ENCODE peak calls at places on chromosomes 12 and 14, in nine cellular contexts. O is tibial nerve, Z is brain microvascular endothelial cell, U is Peyer's patch, S is PC-9, A is tibial artery, L is ovary, T is left ventricle myocardium inferior, C is gastrocnemius medialis. Y is an unnamed sample.

GRCh38 chr14:68941820-68942219 is 37.3 kb downstream of the ACTN1 start:
- DNase-seq in O (no peak), Z (peak), U (no peak), S (peak), A (peak), L (no peak), T (peak), C (no peak), Y (no peak)

GRCh38 chr14:69317780-69318179 is 57.8 kb downstream of the GALNT16 start:
- DNase-seq in O (no peak), Z (no peak), U (peak), S (no peak), A (peak), L (no peak), T (no peak), C (no peak), Y (peak)

GRCh38 chr14:65438266-65438933 is 25.9 kb downstream of the FUT8 start:
- DNase-seq in O (no peak), Z (no peak), U (no peak), S (no peak), A (no peak), L (no peak), T (no peak), C (no peak), Y (no peak)

GRCh38 chr14:101367421-101368261 is 193.7 kb upstream of the DIO3 start:
- DNase-seq in O (no peak), Z (no peak), U (no peak), S (no peak), A (no peak), L (peak), T (no peak), C (no peak), Y (peak)

GRCh38 chr12:56164345-56164729 is 6.2 kb downstream of the MYL6 start:
- DNase-seq in O (no peak), Z (no peak), U (no peak), S (no peak), A (no peak), L (no peak), T (no peak), C (no peak), Y (no peak)

GRCh38 chr14:91269076-91269991 is 24.8 kb upstream of the GPR68 start:
- DNase-seq in O (no peak), Z (no peak), U (no peak), S (no peak), A (no peak), L (no peak), T (no peak), C (no peak), Y (no peak)

GRCh38 chr14:96508900-96509299 is 6.7 kb downstream of the PAPOLA start:
- DNase-seq in O (no peak), Z (peak), U (no peak), S (no peak), A (no peak), L (no peak), T (no peak), C (no peak), Y (no peak)

GRCh38 chr14:74905595-74906142 is 17.4 kb downstream of the RPS6KL1 start:
- DNase-seq in O (peak), Z (no peak), U (peak), S (no peak), A (peak), L (peak), T (peak), C (peak), Y (peak)

GRCh38 chr12:14849664-14850063 is 6.3 kb upstream of the ART4 start:
- DNase-seq in O (no peak), Z (peak), U (no peak), S (no peak), A (no peak), L (no peak), T (no peak), C (no peak), Y (no peak)

GRCh38 chr12:9799961-9800360 is 27.3 kb upstream of the KLRF1 start:
- DNase-seq in O (no peak), Z (no peak), U (no peak), S (no peak), A (no peak), L (no peak), T (no peak), C (no peak), Y (no peak)

GRCh38 chr12:81245458-81245857 is 167.6 kb downstream of the ACSS3 start:
- DNase-seq in O (no peak), Z (no peak), U (no peak), S (no peak), A (no peak), L (no peak), T (no peak), C (no peak), Y (no peak)

GRCh38 chr12:80269953-80270552 is 170.7 kb downstream of the OTOGL start:
- DNase-seq in O (no peak), Z (peak), U (peak), S (no peak), A (no peak), L (no peak), T (no peak), C (no peak), Y (no peak)

GRCh38 chr14:25090716-25091454 is 40.9 kb upstream of the STXBP6 start:
- DNase-seq in O (no peak), Z (peak), U (peak), S (peak), A (no peak), L (no peak), T (no peak), C (no peak), Y (no peak)

GRCh38 chr12:98352218-98352811 is 163.1 kb upstream of the TMPO start:
- DNase-seq in O (no peak), Z (peak), U (no peak), S (peak), A (no peak), L (no peak), T (no peak), C (no peak), Y (no peak)

GRCh38 chr14:95272057-95272456 is 47.7 kb downstream of the CLMN start:
- DNase-seq in O (no peak), Z (no peak), U (no peak), S (no peak), A (no peak), L (no peak), T (no peak), C (no peak), Y (no peak)

GRCh38 chr12:125355614-125356013 is 290.4 kb downstream of the AACS start:
- DNase-seq in O (no peak), Z (no peak), U (no peak), S (no peak), A (no peak), L (no peak), T (no peak), C (no peak), Y (no peak)

GRCh38 chr12:47818701-47819543 is 781 bp downstream of the HDAC7 start:
- DNase-seq in O (peak), Z (no peak), U (peak), S (no peak), A (peak), L (peak), T (peak), C (no peak), Y (peak)

GRCh38 chr12:1937481-1938224 is 19.2 kb upstream of the CACNA2D4 start:
- DNase-seq in O (no peak), Z (no peak), U (no peak), S (no peak), A (no peak), L (no peak), T (no peak), C (no peak), Y (no peak)

GRCh38 chr14:23009939-23010718 is at the start of gene C14orf93:
- DNase-seq in O (peak), Z (peak), U (peak), S (no peak), A (peak), L (peak), T (peak), C (peak), Y (peak)

GRCh38 chr14:77892381-77892871 is 92.5 kb downstream of the ADCK1 start:
- DNase-seq in O (no peak), Z (peak), U (no peak), S (no peak), A (no peak), L (no peak), T (peak), C (no peak), Y (peak)

GRCh38 chr14:79352026-79352425 is 859.3 kb downstream of the DIO2 start:
- DNase-seq in O (no peak), Z (no peak), U (no peak), S (no peak), A (no peak), L (no peak), T (no peak), C (no peak), Y (no peak)

GRCh38 chr12:85805654-85806053 is 30.6 kb downstream of the RASSF9 start:
- DNase-seq in O (no peak), Z (peak), U (no peak), S (no peak), A (no peak), L (peak), T (no peak), C (no peak), Y (no peak)

GRCh38 chr12:10191865-10192264 is 13.0 kb downstream of the TMEM52B start:
- DNase-seq in O (no peak), Z (no peak), U (no peak), S (peak), A (no peak), L (no peak), T (no peak), C (no peak), Y (no peak)

GRCh38 chr14:37056473-37056872 is 115.9 kb downstream of the SLC25A21 start:
- DNase-seq in O (no peak), Z (peak), U (no peak), S (no peak), A (no peak), L (no peak), T (no peak), C (no peak), Y (no peak)

GRCh38 chr12:510071-510825 is 50.5 kb downstream of the B4GALNT3 start:
- DNase-seq in O (no peak), Z (no peak), U (peak), S (peak), A (no peak), L (no peak), T (no peak), C (no peak), Y (no peak)

GRCh38 chr14:64682173-64682710 is 22.0 kb upstream of the PLEKHG3 start:
- DNase-seq in O (peak), Z (peak), U (no peak), S (no peak), A (peak), L (peak), T (peak), C (peak), Y (no peak)

GRCh38 chr14:76773956-76774355 is 12.7 kb downstream of the VASH1 start:
- DNase-seq in O (no peak), Z (no peak), U (no peak), S (no peak), A (peak), L (no peak), T (no peak), C (no peak), Y (peak)

GRCh38 chr14:50804181-50804721 is 26.7 kb downstream of the NIN start:
- DNase-seq in O (no peak), Z (peak), U (no peak), S (no peak), A (no peak), L (no peak), T (no peak), C (no peak), Y (no peak)

GRCh38 chr12:15644700-15645099 is 144.5 kb downstream of the EPS8 start:
- DNase-seq in O (no peak), Z (no peak), U (no peak), S (no peak), A (no peak), L (no peak), T (no peak), C (no peak), Y (no peak)

GRCh38 chr12:1481326-1481725 is 113.1 kb downstream of the FBXL14 start:
- DNase-seq in O (no peak), Z (no peak), U (no peak), S (no peak), A (no peak), L (no peak), T (no peak), C (no peak), Y (no peak)

GRCh38 chr12:30440826-30441602 is 254.7 kb downstream of the IPO8 start:
- DNase-seq in O (no peak), Z (peak), U (no peak), S (no peak), A (no peak), L (no peak), T (no peak), C (no peak), Y (no peak)

GRCh38 chr14:94334837-94335236 is 11.7 kb upstream of the SERPINA6 start:
- DNase-seq in O (no peak), Z (no peak), U (no peak), S (no peak), A (no peak), L (no peak), T (no peak), C (no peak), Y (no peak)

GRCh38 chr12:57008113-57008687 is 1.9 kb upstream of the ZBTB39 start:
- DNase-seq in O (no peak), Z (peak), U (no peak), S (peak), A (no peak), L (no peak), T (no peak), C (no peak), Y (no peak)

DNA sequence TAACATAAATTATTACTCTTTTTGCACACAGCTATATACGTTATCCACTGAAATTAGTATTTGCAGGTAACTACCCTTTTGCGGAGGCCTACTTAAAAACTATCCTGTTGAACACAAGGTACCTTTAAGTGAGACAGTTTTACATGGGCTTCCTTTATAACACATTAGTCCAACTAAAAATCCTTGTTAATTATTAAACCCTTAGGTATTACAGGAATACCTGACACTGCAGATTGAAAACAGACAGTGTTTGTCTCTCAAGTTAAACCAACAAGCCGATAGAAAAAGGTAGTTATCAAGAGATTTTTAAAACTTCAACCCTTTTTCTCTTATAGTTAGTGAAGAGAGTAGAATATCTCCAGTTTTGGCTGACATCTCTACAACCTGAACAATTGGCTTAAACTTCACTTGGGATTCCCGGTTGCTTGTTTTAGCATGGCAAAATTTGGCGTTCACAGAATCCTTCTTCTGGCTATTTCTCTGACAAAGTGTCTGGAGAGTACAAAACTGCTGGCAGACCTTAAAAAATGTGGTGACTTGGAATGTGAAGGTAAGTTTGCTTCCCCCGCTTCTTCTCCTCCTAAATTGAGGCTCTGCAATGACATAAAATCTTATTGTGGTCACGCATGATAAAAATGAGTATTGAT is at the start of gene MIA2:
- DNase-seq in O (no peak), Z (no peak), U (no peak), S (no peak), A (no peak), L (no peak), T (no peak), C (no peak), Y (no peak)
- H3K4me3 ChIP-seq in O (no peak), Z (no peak), U (peak), S (no peak), A (no peak), L (no peak), T (no peak), C (no peak), Y (no peak)

GRCh38 chr14:40413146-40413545 is 980.9 kb upstream of the FBXO33 start:
- DNase-seq in O (no peak), Z (no peak), U (no peak), S (no peak), A (no peak), L (no peak), T (no peak), C (no peak), Y (no peak)

DNA sequence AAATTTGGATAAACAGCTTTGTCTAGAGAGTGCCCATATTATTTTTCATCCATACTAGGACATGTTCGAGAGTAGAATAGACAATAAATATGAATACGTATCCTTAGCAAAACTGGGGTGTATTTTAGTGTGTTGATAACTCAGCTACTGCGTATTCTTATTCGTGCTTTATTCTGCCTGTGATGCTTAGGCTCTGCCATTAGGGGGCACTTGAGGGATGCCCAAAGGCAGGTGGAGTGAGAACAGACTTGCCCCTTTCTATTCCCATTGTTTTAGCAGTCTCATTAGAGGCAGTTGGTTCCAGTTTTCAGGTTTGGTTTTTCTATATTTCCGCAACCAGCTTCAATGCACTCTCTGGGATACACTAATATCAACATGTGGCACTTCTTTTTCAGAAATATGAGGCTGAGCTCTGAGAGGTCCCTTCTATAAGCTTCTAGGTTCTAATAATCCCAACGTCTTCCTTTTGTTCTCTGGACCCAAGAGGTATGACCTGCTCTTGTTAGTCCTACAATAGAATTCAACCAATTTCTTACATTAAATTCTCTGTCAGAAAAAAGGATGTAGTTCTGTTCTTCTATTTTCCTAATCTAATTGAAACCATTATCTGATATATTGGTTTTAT is 985.7 kb upstream of the FBXO33 start:
- DNase-seq in O (no peak), Z (no peak), U (no peak), S (no peak), A (no peak), L (no peak), T (no peak), C (no peak), Y (no peak)
- TF ChIP-seq CTCF in O (no peak), Z (no peak), U (no peak), S (peak), A (peak), L (no peak), T (peak), C (no peak), Y (peak)

GRCh38 chr12:63420206-63420644 is 248.1 kb downstream of the DPY19L2 start:
- DNase-seq in O (no peak), Z (peak), U (peak), S (peak), A (no peak), L (no peak), T (peak), C (no peak), Y (no peak)
- H3K27ac ChIP-seq in O (no peak), Z (no peak), U (no peak), S (no peak), A (no peak), L (no peak), T (no peak), C (no peak), Y (no peak)

DNA sequence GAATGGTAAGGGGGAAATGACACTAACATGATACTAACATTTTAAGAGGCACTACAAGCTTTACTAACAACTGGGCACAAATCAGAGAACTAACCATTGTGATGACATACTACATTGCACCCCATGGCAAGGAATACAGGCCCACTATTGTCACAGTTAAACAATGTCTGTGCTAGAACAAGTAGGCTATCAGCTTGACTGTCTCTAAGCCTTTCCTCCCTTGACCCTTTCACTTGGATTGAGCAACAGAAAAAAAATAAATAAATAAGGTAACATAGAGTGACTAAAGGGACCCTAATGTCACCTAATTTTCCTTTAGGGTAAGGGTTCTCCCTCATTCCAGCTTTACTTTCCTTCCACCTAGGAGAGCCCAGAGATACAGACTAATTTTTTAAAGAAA is 4.4 kb downstream of the SLC38A2 start:
- DNase-seq in O (no peak), Z (no peak), U (no peak), S (no peak), A (no peak), L (no peak), T (no peak), C (no peak), Y (no peak)
- H3K4me3 ChIP-seq in O (peak), Z (peak), U (peak), S (peak), A (peak), L (peak), T (peak), C (peak), Y (peak)

DNA sequence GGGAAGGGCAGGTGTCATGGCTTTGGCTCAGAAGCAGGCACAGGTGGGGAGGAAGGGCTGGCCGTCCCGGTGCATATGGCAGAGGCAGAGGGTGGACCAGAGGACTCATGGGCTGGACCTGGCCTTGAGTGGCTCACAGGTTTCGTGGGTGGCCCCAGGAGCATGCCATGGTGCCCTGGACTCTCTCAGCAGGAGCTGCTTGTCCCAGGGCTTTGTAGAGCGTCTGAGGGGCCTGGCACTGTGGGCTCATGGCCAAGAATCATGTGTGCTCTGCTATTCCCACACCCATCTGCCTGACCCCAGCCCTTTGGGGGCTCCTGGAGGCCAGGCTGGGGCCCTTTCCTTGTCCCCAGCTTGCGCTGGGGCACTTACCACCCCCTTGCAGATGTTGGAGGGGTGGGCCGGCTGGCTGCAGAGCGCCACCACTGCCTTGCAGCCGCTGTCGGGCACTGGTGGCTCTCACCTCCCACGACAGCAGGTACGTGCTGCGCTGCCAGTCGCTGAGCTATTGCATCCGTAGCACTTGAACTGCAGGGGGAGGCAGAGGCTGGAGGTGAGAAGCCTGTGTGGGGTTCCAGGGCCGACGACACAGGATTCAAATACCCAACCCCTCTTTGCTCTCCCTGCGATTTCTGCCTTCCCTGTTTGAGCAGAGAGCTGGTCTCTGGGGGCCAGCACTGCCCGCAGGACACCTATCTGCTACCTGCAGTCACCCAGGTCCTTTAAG is 187.4 kb upstream of the PRMT8 start:
- DNase-seq in O (no peak), Z (no peak), U (no peak), S (no peak), A (no peak), L (no peak), T (no peak), C (no peak), Y (no peak)
- TF ChIP-seq CTCF in O (no peak), Z (peak), U (no peak), S (no peak), A (no peak), L (no peak), T (no peak), C (no peak), Y (no peak)

DNA sequence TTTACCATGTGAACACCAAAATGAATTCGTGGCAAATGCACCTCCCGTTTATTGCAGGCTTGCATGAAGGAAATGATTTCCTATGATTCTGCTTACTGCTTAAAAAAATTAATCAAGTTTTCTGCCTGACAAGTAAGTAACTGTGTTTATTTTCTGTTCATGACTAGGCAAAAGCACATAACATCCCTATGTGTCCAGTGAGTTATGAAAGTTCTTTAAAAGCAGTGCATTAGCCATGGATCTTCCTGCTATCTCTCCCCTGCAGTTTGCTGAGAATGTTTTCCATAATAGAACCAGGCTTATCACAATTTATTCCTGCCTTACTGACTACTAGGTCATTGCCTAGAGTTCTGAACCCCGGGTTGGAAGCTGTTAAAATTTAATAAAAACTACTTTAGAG is 20.4 kb downstream of the GPR65 start:
- DNase-seq in O (no peak), Z (no peak), U (no peak), S (no peak), A (no peak), L (no peak), T (no peak), C (no peak), Y (no peak)
- H3K27ac ChIP-seq in O (no peak), Z (no peak), U (no peak), S (no peak), A (no peak), L (no peak), T (no peak), C (no peak), Y (no peak)

Y was measured in spleen.